ENCODE peak calls at places on chromosomes 3 and 15, in four cellular contexts. One of them, this sample, is unnamed.
A peak's percentile ranks its signal among the peaks of the same experiment; 100 is the strongest.

GRCh38 chr3:13711911-13712650 is 163.2 kb downstream of the FBLN2 start:
- DNase-seq in H1: no peak
- DNase-seq in ELR: no peak
- DNase-seq in WTC11: peak; percentile 1
- DNase-seq in this sample: no peak

GRCh38 chr15:70424937-70425411 is 327.3 kb upstream of the TLE3 start:
- DNase-seq in WTC11: no peak
- DNase-seq in H1: no peak
- DNase-seq in ELR: no peak
- DNase-seq in this sample: no peak

GRCh38 chr15:85421116-85421925 is 40.9 kb downstream of the AKAP13 start:
- DNase-seq in WTC11: no peak
- DNase-seq in H1: no peak
- DNase-seq in ELR: no peak
- DNase-seq in this sample: peak; percentile 26

GRCh38 chr3:42605550-42606173 is 5.2 kb downstream of the NKTR start:
- DNase-seq in ELR: no peak
- DNase-seq in H1: no peak
- DNase-seq in WTC11: no peak
- DNase-seq in this sample: peak; percentile 66

GRCh38 chr3:126378341-126378751 is 16.4 kb upstream of the CFAP100 start:
- DNase-seq in WTC11: peak; percentile 6
- DNase-seq in ELR: no peak
- DNase-seq in H1: no peak
- DNase-seq in this sample: no peak

GRCh38 chr3:125684199-125684598 is 88.9 kb upstream of the OSBPL11 start:
- DNase-seq in WTC11: peak; percentile 77
- DNase-seq in ELR: peak; percentile 22
- DNase-seq in H1: peak; percentile 82
- DNase-seq in this sample: peak; percentile 3

GRCh38 chr3:186413615-186414415 is 51.8 kb upstream of the DGKG start:
- DNase-seq in WTC11: peak; percentile 45
- DNase-seq in ELR: no peak
- DNase-seq in H1: peak; percentile 62
- DNase-seq in this sample: no peak

GRCh38 chr3:197175503-197175902 is 122.9 kb downstream of the DLG1 start:
- DNase-seq in ELR: no peak
- DNase-seq in H1: no peak
- DNase-seq in WTC11: no peak
- DNase-seq in this sample: no peak

GRCh38 chr3:58214484-58215316 is 3.9 kb upstream of the DNASE1L3 start:
- DNase-seq in ELR: peak; percentile 55
- DNase-seq in H1: no peak
- DNase-seq in WTC11: peak; percentile 23
- DNase-seq in this sample: no peak

GRCh38 chr3:69200384-69201068 is 78.1 kb upstream of the LMOD3 start:
- DNase-seq in H1: no peak
- DNase-seq in ELR: no peak
- DNase-seq in WTC11: no peak
- DNase-seq in this sample: peak; percentile 94

GRCh38 chr3:181694805-181695660 is 16.7 kb upstream of the SOX2 start:
- DNase-seq in WTC11: peak; percentile 80
- DNase-seq in H1: peak; percentile 85
- DNase-seq in ELR: no peak
- DNase-seq in this sample: peak; percentile 66

GRCh38 chr15:58525926-58526538 is 94.2 kb downstream of the LIPC start:
- DNase-seq in ELR: no peak
- DNase-seq in WTC11: no peak
- DNase-seq in H1: no peak
- DNase-seq in this sample: no peak

GRCh38 chr15:36428102-36428845 is 151.2 kb upstream of the CDIN1 start:
- DNase-seq in ELR: peak; percentile 100
- DNase-seq in WTC11: no peak
- DNase-seq in H1: no peak
- DNase-seq in this sample: peak; percentile 91

GRCh38 chr3:53334742-53335141 is 12.6 kb downstream of the DCP1A start:
- DNase-seq in WTC11: no peak
- DNase-seq in ELR: no peak
- DNase-seq in H1: no peak
- DNase-seq in this sample: no peak

GRCh38 chr3:191944835-191945234 is 483.9 kb downstream of the PYDC2 start:
- DNase-seq in WTC11: no peak
- DNase-seq in ELR: peak; percentile 30
- DNase-seq in H1: no peak
- DNase-seq in this sample: no peak

GRCh38 chr3:61772439-61772838 is 211.1 kb downstream of the PTPRG start:
- DNase-seq in H1: no peak
- DNase-seq in WTC11: no peak
- DNase-seq in ELR: peak; percentile 34
- DNase-seq in this sample: no peak

GRCh38 chr15:80710635-80711553 is 15.8 kb downstream of the ABHD17C start:
- DNase-seq in H1: no peak
- DNase-seq in WTC11: no peak
- DNase-seq in ELR: peak; percentile 65
- DNase-seq in this sample: no peak

GRCh38 chr15:40928351-40928974 is 677 bp upstream of the DLL4 start:
- DNase-seq in ELR: no peak
- DNase-seq in H1: peak; percentile 88
- DNase-seq in WTC11: peak; percentile 83
- DNase-seq in this sample: no peak

GRCh38 chr3:116112686-116113085 is 332.6 kb downstream of the LSAMP start:
- DNase-seq in WTC11: no peak
- DNase-seq in H1: no peak
- DNase-seq in ELR: no peak
- DNase-seq in this sample: no peak

GRCh38 chr3:163422671-163423070 is 1655.6 kb downstream of the SI start:
- DNase-seq in WTC11: no peak
- DNase-seq in ELR: no peak
- DNase-seq in H1: no peak
- DNase-seq in this sample: no peak

GRCh38 chr3:58998476-58999117 is 51.2 kb downstream of the CFAP20DC start:
- DNase-seq in WTC11: no peak
- DNase-seq in H1: no peak
- DNase-seq in ELR: peak; percentile 98
- DNase-seq in this sample: peak; percentile 79

GRCh38 chr15:47565986-47566385 is 151.3 kb upstream of the SEMA6D start:
- DNase-seq in H1: no peak
- DNase-seq in WTC11: no peak
- DNase-seq in ELR: no peak
- DNase-seq in this sample: no peak

GRCh38 chr15:57395292-57395691 is 19.0 kb downstream of the CGNL1 start:
- DNase-seq in ELR: peak; percentile 80
- DNase-seq in H1: no peak
- DNase-seq in WTC11: no peak
- DNase-seq in this sample: peak; percentile 91

GRCh38 chr15:99029358-99029871 is 21.8 kb upstream of the PGPEP1L start:
- DNase-seq in ELR: peak; percentile 21
- DNase-seq in WTC11: no peak
- DNase-seq in H1: no peak
- DNase-seq in this sample: no peak

GRCh38 chr3:193585530-193585929 is 7.5 kb upstream of the OPA1 start:
- DNase-seq in H1: no peak
- DNase-seq in ELR: no peak
- DNase-seq in WTC11: no peak
- DNase-seq in this sample: no peak

GRCh38 chr15:86235667-86236066 is 156.0 kb downstream of the AGBL1 start:
- DNase-seq in ELR: no peak
- DNase-seq in WTC11: no peak
- DNase-seq in H1: no peak
- DNase-seq in this sample: no peak

GRCh38 chr3:180264479-180264878 is 227.7 kb upstream of the PEX5L start:
- DNase-seq in ELR: no peak
- DNase-seq in WTC11: no peak
- DNase-seq in H1: no peak
- DNase-seq in this sample: no peak

GRCh38 chr3:113153499-113154107 is 57.8 kb upstream of the BOC start:
- DNase-seq in H1: no peak
- DNase-seq in WTC11: no peak
- DNase-seq in ELR: no peak
- DNase-seq in this sample: no peak

GRCh38 chr15:33076937-33077336 is 117.6 kb downstream of the FMN1 start:
- DNase-seq in H1: no peak
- DNase-seq in WTC11: no peak
- DNase-seq in ELR: no peak
- DNase-seq in this sample: no peak

GRCh38 chr3:13665582-13666226 is 116.8 kb downstream of the FBLN2 start:
- DNase-seq in ELR: no peak
- DNase-seq in WTC11: no peak
- DNase-seq in H1: no peak
- DNase-seq in this sample: no peak

GRCh38 chr3:52719618-52720017 is 13.7 kb downstream of the SPCS1 start:
- DNase-seq in WTC11: no peak
- DNase-seq in ELR: no peak
- DNase-seq in H1: no peak
- DNase-seq in this sample: no peak

GRCh38 chr15:47473857-47474256 is 243.4 kb upstream of the SEMA6D start:
- DNase-seq in ELR: no peak
- DNase-seq in WTC11: no peak
- DNase-seq in H1: no peak
- DNase-seq in this sample: peak; percentile 91